ENCODE peak calls at places on chromosomes 5 and 9, in eight cellular contexts. H is lung; D is body of pancreas; W is Right ventricle myocardium superior; V is activated CD4-positive, alpha-beta T cell treated with anti-CD3 and anti-CD28 coated beads, Interleukin-2, amount 50 U/mL, for 48 hours; F is T-helper 2 cell; R is C1 segment of cervical spinal cord; Y is HEK293T. G is an unnamed sample.
A peak's percentile ranks its signal among the peaks of the same experiment; 100 is the strongest.

GRCh38 chr9:108521063-108521462 is 334.7 kb downstream of the ACTL7B start:
- DNase-seq in F (no peak), R (no peak), Y (no peak), W (no peak), D (no peak), H (no peak), V (no peak), G (no peak)

GRCh38 chr5:63928451-63928850 is 33.8 kb downstream of the HTR1A start:
- DNase-seq in V (no peak), Y (no peak), W (no peak), H (no peak), D (no peak), R (no peak), F (no peak), G (no peak)

GRCh38 chr9:137461663-137462395 is 2.7 kb upstream of the NSMF start:
- DNase-seq in D (peak; percentile 52), W (peak; percentile 70), F (peak; percentile 49), V (peak; percentile 87), H (peak; percentile 49), Y (no peak), R (no peak), G (no peak)

GRCh38 chr9:128128836-128129590 is 1.5 kb upstream of the PTGES2 start:
- DNase-seq in W (peak; percentile 48), R (no peak), F (no peak), Y (no peak), D (no peak), V (no peak), H (no peak), G (peak; percentile 91)

GRCh38 chr5:173707392-173707791 is 90.9 kb upstream of the BOD1 start:
- DNase-seq in H (no peak), V (no peak), D (peak; percentile 56), R (peak; percentile 12), W (peak; percentile 68), Y (no peak), F (no peak), G (no peak)

GRCh38 chr5:150809363-150809762 is 30.8 kb downstream of the SMIM3 start:
- DNase-seq in V (no peak), R (no peak), W (no peak), F (no peak), Y (no peak), H (no peak), D (no peak), G (no peak)

GRCh38 chr5:156051972-156052371 is 275.0 kb upstream of the SGCD start:
- DNase-seq in Y (no peak), W (no peak), F (no peak), R (no peak), D (no peak), H (no peak), V (no peak), G (no peak)

GRCh38 chr9:136170291-136170901 is 34.5 kb downstream of the LHX3 start:
- DNase-seq in R (no peak), V (peak; percentile 68), Y (peak; percentile 74), D (peak; percentile 39), F (no peak), W (peak; percentile 40), H (no peak), G (peak; percentile 60)

GRCh38 chr9:125172351-125172750 is 17.3 kb downstream of the PPP6C start:
- DNase-seq in V (no peak), Y (no peak), F (no peak), D (no peak), R (no peak), H (no peak), W (no peak), G (no peak)

GRCh38 chr5:54757541-54757940 is 227.9 kb downstream of the ESM1 start:
- DNase-seq in V (no peak), R (no peak), H (no peak), Y (no peak), D (no peak), W (no peak), F (no peak), G (no peak)

GRCh38 chr5:75847561-75848021 is 130.4 kb upstream of the POC5 start:
- DNase-seq in D (no peak), Y (no peak), F (no peak), V (no peak), R (no peak), H (no peak), W (no peak), G (peak; percentile 47)

GRCh38 chr9:97993000-97993399 is 9.9 kb downstream of the ANP32B start:
- DNase-seq in D (no peak), F (no peak), V (no peak), R (no peak), W (no peak), H (no peak), Y (no peak), G (no peak)